ENCODE peak calls at places on chromosomes 12 and 14, in ten cellular contexts. T is hepatocyte; C is LoVo; Z is Calu3; W is activated CD8-positive, alpha-beta memory T cell treated with anti-CD3 and anti-CD28 coated beads for 4 hours; F is NCI-H510A; G is psoas muscle; Q is choroid plexus epithelial cell; I is substantia nigra; J is endothelial cell. H is an unnamed sample.

GRCh38 chr12:66036317-66036716 is 94.2 kb downstream of the LLPH start:
- DNase-seq in I (no peak), Q (peak), G (peak), F (no peak), W (no peak), J (no peak), C (peak), Z (peak), T (peak), H (no peak)

GRCh38 chr12:69392146-69392928 is 32.8 kb downstream of the YEATS4 start:
- DNase-seq in I (no peak), G (no peak), W (no peak), J (no peak), F (no peak), Z (no peak), T (no peak), Q (no peak), C (no peak), H (no peak)

GRCh38 chr12:108377260-108377659 is 38.1 kb upstream of the CMKLR1 start:
- DNase-seq in Q (no peak), T (no peak), C (no peak), I (no peak), Z (no peak), G (no peak), F (no peak), J (no peak), W (no peak), H (no peak)

GRCh38 chr12:132465269-132466190 is 24.4 kb upstream of the FBRSL1 start:
- DNase-seq in J (no peak), Q (peak), T (peak), W (no peak), I (no peak), F (no peak), Z (no peak), C (no peak), G (peak), H (no peak)

GRCh38 chr12:116919706-116920485 is 9.1 kb downstream of the FBXW8 start:
- DNase-seq in G (no peak), J (no peak), Z (no peak), Q (no peak), I (no peak), T (no peak), F (no peak), W (no peak), C (no peak), H (no peak)

GRCh38 chr12:112456029-112456428 is 37.3 kb downstream of the PTPN11 start:
- DNase-seq in G (no peak), T (no peak), Z (no peak), F (no peak), C (no peak), J (no peak), W (no peak), I (peak), Q (no peak), H (no peak)

GRCh38 chr14:49774111-49774510 is 6.2 kb downstream of the KLHDC2 start:
- DNase-seq in Z (no peak), G (no peak), F (no peak), C (no peak), T (no peak), J (no peak), W (no peak), I (no peak), Q (no peak), H (no peak)

GRCh38 chr12:50099302-50100008 is 4.4 kb upstream of the GPD1 start:
- DNase-seq in Q (peak), T (no peak), J (no peak), Z (no peak), F (no peak), G (no peak), I (no peak), W (no peak), C (no peak), H (no peak)

GRCh38 chr12:68611094-68611818 is 557 bp downstream of the RAP1B start:
- DNase-seq in G (peak), Q (peak), T (peak), J (peak), I (peak), C (peak), W (no peak), Z (peak), F (no peak), H (peak)

GRCh38 chr12:123029550-123029949 is 49.1 kb downstream of the ARL6IP4 start:
- DNase-seq in I (no peak), Z (no peak), F (no peak), G (no peak), Q (no peak), J (no peak), W (no peak), C (no peak), T (no peak), H (no peak)

GRCh38 chr14:71246539-71246938 is 339.3 kb downstream of the PCNX1 start:
- DNase-seq in T (no peak), Z (no peak), C (no peak), I (no peak), J (no peak), Q (no peak), W (no peak), F (no peak), G (no peak), H (no peak)

GRCh38 chr12:127162902-127163301 is 1104.1 kb upstream of the TMEM132C start:
- DNase-seq in Z (no peak), G (no peak), T (peak), Q (peak), I (no peak), C (no peak), F (no peak), W (peak), J (no peak), H (peak)

H was measured in frontal cortex.